ENCODE peak calls at places on chromosome 16, in six cellular contexts. F is activated CD4-positive, alpha-beta T cell treated with anti-CD3 and anti-CD28 coated beads for 36 hours; J is stimulated activated CD4-positive, alpha-beta T cell treated with anti-CD3 and anti-CD28 coated beads, Interleukin-2, amount 100 ng/mL, for 48 hours; Q is stimulated activated naive CD8-positive, alpha-beta T cell treated with anti-CD3 and anti-CD28 coated beads, Interleukin-15, Interleukin-2, amounts not matched to agents 100 U/mL and 50 U/mL, for 24 hours; B is prostate gland; T is MV-4-11. G is an unnamed sample.

GRCh38 chr16:57999366-57999970 is 1.0 kb downstream of the ZNF319 start:
- DNase-seq in F (peak), J (peak), Q (peak), B (no peak), T (peak), G (no peak)

GRCh38 chr16:4648917-4649316 is 24.3 kb downstream of the MGRN1 start:
- DNase-seq in F (peak), J (no peak), Q (no peak), B (no peak), T (no peak), G (no peak)

GRCh38 chr16:84368327-84368996 is at the start of gene ATP2C2:
- DNase-seq in F (no peak), J (no peak), Q (no peak), B (peak), T (no peak), G (no peak)

GRCh38 chr16:85608515-85608885 is 4.6 kb upstream of the GSE1 start:
- DNase-seq in F (no peak), J (no peak), Q (no peak), B (no peak), T (no peak), G (no peak)

GRCh38 chr16:81697321-81697885 is 81.7 kb upstream of the PLCG2 start:
- DNase-seq in F (peak), J (peak), Q (peak), B (peak), T (peak), G (no peak)

GRCh38 chr16:56370836-56371235 is 54.5 kb downstream of the AMFR start:
- DNase-seq in F (no peak), J (no peak), Q (no peak), B (no peak), T (no peak), G (no peak)

GRCh38 chr16:83952940-83953795 is at the start of gene OSGIN1:
- DNase-seq in F (peak), J (peak), Q (peak), B (peak), T (peak), G (peak)

GRCh38 chr16:57985204-57986121 is 14.5 kb upstream of the CNGB1 start:
- DNase-seq in F (peak), J (no peak), Q (peak), B (no peak), T (no peak), G (no peak)

GRCh38 chr16:924063-924462 is 46.7 kb downstream of the LMF1 start:
- DNase-seq in F (no peak), J (no peak), Q (no peak), B (no peak), T (no peak), G (no peak)